ENCODE peak calls at places on chromosomes 1 and 21, in ten cellular contexts. One of them, this sample, is unnamed.

GRCh38 chr21:27365394-27365793 is 398.5 kb upstream of the ADAMTS5 start:
- DNase-seq in astrocyte of the spinal cord: peak
- DNase-seq in fibroblast of mammary gland: peak
- DNase-seq in Panc1: no peak
- DNase-seq in A549: no peak
- DNase-seq in PC-3: peak
- DNase-seq in lower lobe of right lung: no peak
- DNase-seq in mammary epithelial cell: peak
- DNase-seq in tibial artery: no peak
- DNase-seq in cardiac fibroblast: no peak
- DNase-seq in this sample: peak

GRCh38 chr1:89022167-89022959 is at the start of gene GBP3:
- DNase-seq in astrocyte of the spinal cord: peak
- DNase-seq in fibroblast of mammary gland: peak
- DNase-seq in Panc1: peak
- DNase-seq in A549: no peak
- DNase-seq in PC-3: peak
- DNase-seq in lower lobe of right lung: no peak
- DNase-seq in mammary epithelial cell: peak
- DNase-seq in tibial artery: no peak
- DNase-seq in cardiac fibroblast: peak
- DNase-seq in this sample: peak

GRCh38 chr1:8858112-8858668 is 20.3 kb downstream of the ENO1 start:
- DNase-seq in astrocyte of the spinal cord: peak
- DNase-seq in fibroblast of mammary gland: peak
- DNase-seq in Panc1: no peak
- DNase-seq in A549: no peak
- DNase-seq in PC-3: peak
- DNase-seq in lower lobe of right lung: no peak
- DNase-seq in mammary epithelial cell: peak
- DNase-seq in tibial artery: no peak
- DNase-seq in cardiac fibroblast: peak
- DNase-seq in this sample: peak

GRCh38 chr1:162878000-162878596 is 17.1 kb upstream of the CCDC190 start:
- DNase-seq in astrocyte of the spinal cord: peak
- DNase-seq in fibroblast of mammary gland: peak
- DNase-seq in Panc1: no peak
- DNase-seq in A549: peak
- DNase-seq in PC-3: peak
- DNase-seq in lower lobe of right lung: no peak
- DNase-seq in mammary epithelial cell: peak
- DNase-seq in tibial artery: peak
- DNase-seq in cardiac fibroblast: peak
- DNase-seq in this sample: peak

GRCh38 chr1:3275471-3276340 is 178.8 kb upstream of the ARHGEF16 start:
- DNase-seq in astrocyte of the spinal cord: peak
- DNase-seq in fibroblast of mammary gland: peak
- DNase-seq in Panc1: no peak
- DNase-seq in A549: no peak
- DNase-seq in PC-3: no peak
- DNase-seq in lower lobe of right lung: no peak
- DNase-seq in mammary epithelial cell: no peak
- DNase-seq in tibial artery: peak
- DNase-seq in cardiac fibroblast: no peak
- DNase-seq in this sample: no peak

GRCh38 chr1:210531475-210532222 is 202.9 kb downstream of the HHAT start:
- DNase-seq in astrocyte of the spinal cord: no peak
- DNase-seq in fibroblast of mammary gland: no peak
- DNase-seq in Panc1: no peak
- DNase-seq in A549: no peak
- DNase-seq in PC-3: no peak
- DNase-seq in lower lobe of right lung: no peak
- DNase-seq in mammary epithelial cell: no peak
- DNase-seq in tibial artery: no peak
- DNase-seq in cardiac fibroblast: no peak
- DNase-seq in this sample: no peak

GRCh38 chr1:181181792-181182585 is 93.5 kb downstream of the IER5 start:
- DNase-seq in astrocyte of the spinal cord: no peak
- DNase-seq in fibroblast of mammary gland: no peak
- DNase-seq in Panc1: no peak
- DNase-seq in A549: no peak
- DNase-seq in PC-3: no peak
- DNase-seq in lower lobe of right lung: no peak
- DNase-seq in mammary epithelial cell: no peak
- DNase-seq in tibial artery: no peak
- DNase-seq in cardiac fibroblast: no peak
- DNase-seq in this sample: no peak

GRCh38 chr1:108199231-108199657 is 899 bp downstream of the SLC25A24 start:
- DNase-seq in astrocyte of the spinal cord: peak
- DNase-seq in fibroblast of mammary gland: peak
- DNase-seq in Panc1: no peak
- DNase-seq in A549: peak
- DNase-seq in PC-3: peak
- DNase-seq in lower lobe of right lung: no peak
- DNase-seq in mammary epithelial cell: peak
- DNase-seq in tibial artery: no peak
- DNase-seq in cardiac fibroblast: peak
- DNase-seq in this sample: peak

DNA sequence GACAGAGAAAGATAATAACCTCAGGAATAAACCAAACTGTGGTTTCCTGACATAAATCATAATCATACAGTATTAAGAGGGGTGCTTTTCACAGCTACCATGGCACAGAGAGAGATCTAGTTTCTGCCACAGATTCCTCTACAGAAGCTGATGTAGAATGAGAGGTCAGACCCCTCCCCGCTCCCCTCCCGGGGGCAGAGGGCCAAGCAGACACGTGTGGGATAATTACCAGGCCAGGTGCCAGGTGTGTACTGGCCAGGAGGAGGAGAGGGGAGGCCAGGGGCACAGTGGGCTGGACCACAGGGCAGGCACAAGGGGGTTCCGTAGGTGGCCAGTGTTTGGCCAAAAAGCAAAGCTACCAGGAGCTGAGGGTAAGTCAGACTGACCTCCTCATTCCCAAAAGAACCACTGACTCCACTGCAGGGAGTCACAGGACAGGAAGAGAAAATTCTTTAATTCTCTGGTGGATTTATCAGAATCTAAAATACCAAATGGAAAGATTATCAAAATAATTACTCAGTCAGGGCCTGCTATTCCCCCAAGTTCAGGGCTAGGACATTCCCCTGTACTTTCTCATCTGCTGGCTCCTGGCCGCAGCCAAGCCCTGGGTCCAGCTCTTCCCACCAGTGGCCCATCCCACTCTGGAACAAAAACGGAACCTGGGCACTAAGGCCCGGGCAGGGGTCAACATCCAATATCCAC is 30.0 kb downstream of the C2CD2 start:
- DNase-seq in astrocyte of the spinal cord: peak
- DNase-seq in fibroblast of mammary gland: peak
- DNase-seq in Panc1: no peak
- DNase-seq in A549: no peak
- DNase-seq in PC-3: no peak
- DNase-seq in lower lobe of right lung: no peak
- DNase-seq in mammary epithelial cell: no peak
- DNase-seq in tibial artery: peak
- DNase-seq in cardiac fibroblast: peak
- DNase-seq in this sample: no peak
- H3K4me3 ChIP-seq in astrocyte of the spinal cord: no peak
- H3K4me3 ChIP-seq in fibroblast of mammary gland: peak
- H3K4me3 ChIP-seq in Panc1: no peak
- H3K4me3 ChIP-seq in A549: no peak
- H3K4me3 ChIP-seq in PC-3: no peak
- H3K4me3 ChIP-seq in lower lobe of right lung: peak
- H3K4me3 ChIP-seq in mammary epithelial cell: peak
- H3K4me3 ChIP-seq in tibial artery: peak
- H3K4me3 ChIP-seq in cardiac fibroblast: no peak
- H3K4me3 ChIP-seq in this sample: no peak

GRCh38 chr1:225881081-225882007 is 836 bp downstream of the TMEM63A start:
- DNase-seq in astrocyte of the spinal cord: peak
- DNase-seq in fibroblast of mammary gland: peak
- DNase-seq in Panc1: no peak
- DNase-seq in A549: no peak
- DNase-seq in PC-3: peak
- DNase-seq in lower lobe of right lung: peak
- DNase-seq in mammary epithelial cell: peak
- DNase-seq in tibial artery: peak
- DNase-seq in cardiac fibroblast: peak
- DNase-seq in this sample: peak

GRCh38 chr1:225883616-225884265 is 1.6 kb upstream of the TMEM63A start:
- DNase-seq in astrocyte of the spinal cord: no peak
- DNase-seq in fibroblast of mammary gland: no peak
- DNase-seq in Panc1: no peak
- DNase-seq in A549: no peak
- DNase-seq in PC-3: peak
- DNase-seq in lower lobe of right lung: peak
- DNase-seq in mammary epithelial cell: no peak
- DNase-seq in tibial artery: no peak
- DNase-seq in cardiac fibroblast: no peak
- DNase-seq in this sample: no peak

GRCh38 chr1:225882008-225882698 is at the start of gene TMEM63A:
- DNase-seq in astrocyte of the spinal cord: peak
- DNase-seq in fibroblast of mammary gland: peak
- DNase-seq in Panc1: no peak
- DNase-seq in A549: peak
- DNase-seq in PC-3: peak
- DNase-seq in lower lobe of right lung: peak
- DNase-seq in mammary epithelial cell: peak
- DNase-seq in tibial artery: peak
- DNase-seq in cardiac fibroblast: peak
- DNase-seq in this sample: peak

GRCh38 chr1:225880636-225881035 is 1.5 kb downstream of the TMEM63A start:
- DNase-seq in astrocyte of the spinal cord: no peak
- DNase-seq in fibroblast of mammary gland: no peak
- DNase-seq in Panc1: no peak
- DNase-seq in A549: no peak
- DNase-seq in PC-3: no peak
- DNase-seq in lower lobe of right lung: peak
- DNase-seq in mammary epithelial cell: no peak
- DNase-seq in tibial artery: no peak
- DNase-seq in cardiac fibroblast: no peak
- DNase-seq in this sample: no peak

GRCh38 chr1:225882699-225883615 is 777 bp upstream of the TMEM63A start:
- DNase-seq in astrocyte of the spinal cord: peak
- DNase-seq in fibroblast of mammary gland: peak
- DNase-seq in Panc1: no peak
- DNase-seq in A549: peak
- DNase-seq in PC-3: peak
- DNase-seq in lower lobe of right lung: peak
- DNase-seq in mammary epithelial cell: peak
- DNase-seq in tibial artery: peak
- DNase-seq in cardiac fibroblast: peak
- DNase-seq in this sample: no peak
- H3K4me3 ChIP-seq in astrocyte of the spinal cord: peak
- H3K4me3 ChIP-seq in fibroblast of mammary gland: peak
- H3K4me3 ChIP-seq in Panc1: peak
- H3K4me3 ChIP-seq in A549: peak
- H3K4me3 ChIP-seq in PC-3: peak
- H3K4me3 ChIP-seq in lower lobe of right lung: peak
- H3K4me3 ChIP-seq in mammary epithelial cell: peak
- H3K4me3 ChIP-seq in tibial artery: peak
- H3K4me3 ChIP-seq in cardiac fibroblast: peak
- H3K4me3 ChIP-seq in this sample: peak

DNA sequence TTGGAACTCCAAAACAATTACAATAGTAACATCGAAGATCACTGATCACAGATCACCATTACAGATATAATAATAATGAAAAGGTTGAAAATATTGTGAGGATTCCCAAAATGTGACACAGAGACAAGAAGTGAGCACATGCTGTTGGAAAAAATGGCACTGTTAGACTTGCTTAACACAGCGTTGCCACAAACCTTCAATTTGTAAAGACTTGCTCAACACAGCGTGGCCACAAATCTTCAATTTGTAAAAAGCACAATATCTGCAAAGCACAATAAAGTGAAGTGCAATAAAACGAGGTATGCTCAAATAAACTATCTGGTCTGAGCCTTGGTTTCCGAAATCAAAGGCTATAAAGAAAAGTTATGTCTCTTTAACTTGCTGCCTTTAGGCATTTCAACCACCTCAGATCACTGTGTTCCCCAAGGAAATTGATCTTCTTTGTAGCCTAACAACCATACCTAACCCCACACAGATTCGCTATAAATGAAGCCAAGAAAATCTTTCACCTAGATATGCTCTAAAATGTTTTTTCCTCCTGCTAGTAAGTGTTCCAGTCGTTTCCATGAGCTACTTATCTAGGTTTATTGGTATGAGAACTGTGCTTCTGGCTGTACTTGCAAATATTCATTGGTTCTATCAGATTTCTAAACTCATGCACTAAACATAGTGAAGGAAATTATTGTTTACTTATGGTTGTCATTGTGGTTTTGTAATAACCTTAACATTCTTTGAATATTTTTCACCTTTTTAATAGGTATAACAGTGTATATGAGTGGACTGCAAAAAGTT is 13.1 kb upstream of the LPGAT1 start:
- DNase-seq in astrocyte of the spinal cord: no peak
- DNase-seq in fibroblast of mammary gland: no peak
- DNase-seq in Panc1: no peak
- DNase-seq in A549: no peak
- DNase-seq in PC-3: peak
- DNase-seq in lower lobe of right lung: no peak
- DNase-seq in mammary epithelial cell: no peak
- DNase-seq in tibial artery: no peak
- DNase-seq in cardiac fibroblast: no peak
- DNase-seq in this sample: no peak
- H3K4me3 ChIP-seq in astrocyte of the spinal cord: no peak
- H3K4me3 ChIP-seq in fibroblast of mammary gland: no peak
- H3K4me3 ChIP-seq in Panc1: no peak
- H3K4me3 ChIP-seq in A549: no peak
- H3K4me3 ChIP-seq in PC-3: no peak
- H3K4me3 ChIP-seq in lower lobe of right lung: no peak
- H3K4me3 ChIP-seq in mammary epithelial cell: no peak
- H3K4me3 ChIP-seq in tibial artery: no peak
- H3K4me3 ChIP-seq in cardiac fibroblast: no peak
- H3K4me3 ChIP-seq in this sample: no peak

GRCh38 chr1:101300916-101301315 is 64.1 kb downstream of the S1PR1 start:
- DNase-seq in astrocyte of the spinal cord: no peak
- DNase-seq in fibroblast of mammary gland: no peak
- DNase-seq in Panc1: no peak
- DNase-seq in A549: no peak
- DNase-seq in PC-3: no peak
- DNase-seq in lower lobe of right lung: no peak
- DNase-seq in mammary epithelial cell: no peak
- DNase-seq in tibial artery: no peak
- DNase-seq in cardiac fibroblast: peak
- DNase-seq in this sample: no peak

GRCh38 chr1:101298663-101299062 is 61.8 kb downstream of the S1PR1 start:
- DNase-seq in astrocyte of the spinal cord: no peak
- DNase-seq in fibroblast of mammary gland: no peak
- DNase-seq in Panc1: no peak
- DNase-seq in A549: no peak
- DNase-seq in PC-3: no peak
- DNase-seq in lower lobe of right lung: no peak
- DNase-seq in mammary epithelial cell: no peak
- DNase-seq in tibial artery: no peak
- DNase-seq in cardiac fibroblast: peak
- DNase-seq in this sample: no peak

GRCh38 chr1:101301446-101301845 is 64.6 kb downstream of the S1PR1 start:
- DNase-seq in astrocyte of the spinal cord: no peak
- DNase-seq in fibroblast of mammary gland: no peak
- DNase-seq in Panc1: no peak
- DNase-seq in A549: no peak
- DNase-seq in PC-3: no peak
- DNase-seq in lower lobe of right lung: no peak
- DNase-seq in mammary epithelial cell: no peak
- DNase-seq in tibial artery: no peak
- DNase-seq in cardiac fibroblast: no peak
- DNase-seq in this sample: no peak

GRCh38 chr1:101299710-101300109 is 62.9 kb downstream of the S1PR1 start:
- DNase-seq in astrocyte of the spinal cord: no peak
- DNase-seq in fibroblast of mammary gland: no peak
- DNase-seq in Panc1: no peak
- DNase-seq in A549: no peak
- DNase-seq in PC-3: no peak
- DNase-seq in lower lobe of right lung: no peak
- DNase-seq in mammary epithelial cell: no peak
- DNase-seq in tibial artery: no peak
- DNase-seq in cardiac fibroblast: no peak
- DNase-seq in this sample: no peak

GRCh38 chr1:101299166-101299565 is 62.3 kb downstream of the S1PR1 start:
- DNase-seq in astrocyte of the spinal cord: no peak
- DNase-seq in fibroblast of mammary gland: no peak
- DNase-seq in Panc1: no peak
- DNase-seq in A549: no peak
- DNase-seq in PC-3: no peak
- DNase-seq in lower lobe of right lung: no peak
- DNase-seq in mammary epithelial cell: no peak
- DNase-seq in tibial artery: no peak
- DNase-seq in cardiac fibroblast: no peak
- DNase-seq in this sample: no peak
- H3K4me3 ChIP-seq in astrocyte of the spinal cord: no peak
- H3K4me3 ChIP-seq in fibroblast of mammary gland: no peak
- H3K4me3 ChIP-seq in Panc1: no peak
- H3K4me3 ChIP-seq in A549: no peak
- H3K4me3 ChIP-seq in PC-3: no peak
- H3K4me3 ChIP-seq in lower lobe of right lung: no peak
- H3K4me3 ChIP-seq in mammary epithelial cell: no peak
- H3K4me3 ChIP-seq in tibial artery: no peak
- H3K4me3 ChIP-seq in cardiac fibroblast: no peak
- H3K4me3 ChIP-seq in this sample: no peak